ENCODE peak calls at places on chromosomes 12 and 14, in ten cellular contexts. One of them, this sample, is unnamed.

GRCh38 chr12:52036587-52037171 is 14.6 kb upstream of the NR4A1 start:
- DNase-seq in activated CD4-positive, alpha-beta T cell treated with anti-CD3 and anti-CD28 coated beads for 4 hours: peak
- DNase-seq in stimulated activated naive CD4-positive, alpha-beta T cell: peak
- DNase-seq in astrocyte of the spinal cord: peak
- DNase-seq in left ventricle myocardium inferior: peak
- DNase-seq in RKO: peak
- DNase-seq in stimulated activated CD4-positive, alpha-beta T cell treated with anti-CD3 and anti-CD28 coated beads, Interleukin-2, amount 100 ng/mL, for 48 hours: peak
- DNase-seq in OCI-M1: peak
- DNase-seq in HEK293T: peak
- DNase-seq in GDM1: no peak
- DNase-seq in this sample: peak

GRCh38 chr14:24422261-24422660 is 7.2 kb downstream of the CBLN3 start:
- DNase-seq in stimulated activated CD4-positive, alpha-beta T cell treated with anti-CD3 and anti-CD28 coated beads, Interleukin-2, amount 100 ng/mL, for 48 hours: no peak
- DNase-seq in RKO: no peak
- DNase-seq in activated CD4-positive, alpha-beta T cell treated with anti-CD3 and anti-CD28 coated beads for 4 hours: no peak
- DNase-seq in OCI-M1: peak
- DNase-seq in stimulated activated naive CD4-positive, alpha-beta T cell: no peak
- DNase-seq in left ventricle myocardium inferior: no peak
- DNase-seq in HEK293T: no peak
- DNase-seq in astrocyte of the spinal cord: no peak
- DNase-seq in GDM1: peak
- DNase-seq in this sample: no peak

GRCh38 chr14:95352481-95352880 is 32.8 kb upstream of the CLMN start:
- DNase-seq in HEK293T: no peak
- DNase-seq in stimulated activated naive CD4-positive, alpha-beta T cell: no peak
- DNase-seq in OCI-M1: no peak
- DNase-seq in GDM1: no peak
- DNase-seq in astrocyte of the spinal cord: no peak
- DNase-seq in left ventricle myocardium inferior: no peak
- DNase-seq in stimulated activated CD4-positive, alpha-beta T cell treated with anti-CD3 and anti-CD28 coated beads, Interleukin-2, amount 100 ng/mL, for 48 hours: no peak
- DNase-seq in RKO: no peak
- DNase-seq in activated CD4-positive, alpha-beta T cell treated with anti-CD3 and anti-CD28 coated beads for 4 hours: no peak
- DNase-seq in this sample: no peak

GRCh38 chr12:129934977-129935376 is 31.2 kb upstream of the TMEM132D start:
- DNase-seq in RKO: no peak
- DNase-seq in stimulated activated naive CD4-positive, alpha-beta T cell: no peak
- DNase-seq in HEK293T: no peak
- DNase-seq in left ventricle myocardium inferior: no peak
- DNase-seq in astrocyte of the spinal cord: no peak
- DNase-seq in stimulated activated CD4-positive, alpha-beta T cell treated with anti-CD3 and anti-CD28 coated beads, Interleukin-2, amount 100 ng/mL, for 48 hours: no peak
- DNase-seq in GDM1: no peak
- DNase-seq in OCI-M1: no peak
- DNase-seq in activated CD4-positive, alpha-beta T cell treated with anti-CD3 and anti-CD28 coated beads for 4 hours: no peak
- DNase-seq in this sample: no peak

GRCh38 chr12:118060301-118061010 is 523 bp downstream of the WSB2 start:
- DNase-seq in GDM1: no peak
- DNase-seq in activated CD4-positive, alpha-beta T cell treated with anti-CD3 and anti-CD28 coated beads for 4 hours: peak
- DNase-seq in astrocyte of the spinal cord: peak
- DNase-seq in OCI-M1: peak
- DNase-seq in HEK293T: peak
- DNase-seq in left ventricle myocardium inferior: peak
- DNase-seq in stimulated activated CD4-positive, alpha-beta T cell treated with anti-CD3 and anti-CD28 coated beads, Interleukin-2, amount 100 ng/mL, for 48 hours: peak
- DNase-seq in stimulated activated naive CD4-positive, alpha-beta T cell: peak
- DNase-seq in RKO: peak
- DNase-seq in this sample: peak

GRCh38 chr12:18570543-18570942 is 167.3 kb downstream of the PLCZ1 start:
- DNase-seq in OCI-M1: peak
- DNase-seq in left ventricle myocardium inferior: no peak
- DNase-seq in activated CD4-positive, alpha-beta T cell treated with anti-CD3 and anti-CD28 coated beads for 4 hours: no peak
- DNase-seq in stimulated activated naive CD4-positive, alpha-beta T cell: no peak
- DNase-seq in stimulated activated CD4-positive, alpha-beta T cell treated with anti-CD3 and anti-CD28 coated beads, Interleukin-2, amount 100 ng/mL, for 48 hours: no peak
- DNase-seq in HEK293T: no peak
- DNase-seq in RKO: no peak
- DNase-seq in astrocyte of the spinal cord: no peak
- DNase-seq in GDM1: no peak
- DNase-seq in this sample: no peak

GRCh38 chr14:80237142-80237541 is 25.8 kb upstream of the DIO2 start:
- DNase-seq in OCI-M1: no peak
- DNase-seq in HEK293T: no peak
- DNase-seq in RKO: no peak
- DNase-seq in stimulated activated CD4-positive, alpha-beta T cell treated with anti-CD3 and anti-CD28 coated beads, Interleukin-2, amount 100 ng/mL, for 48 hours: no peak
- DNase-seq in activated CD4-positive, alpha-beta T cell treated with anti-CD3 and anti-CD28 coated beads for 4 hours: no peak
- DNase-seq in astrocyte of the spinal cord: no peak
- DNase-seq in left ventricle myocardium inferior: no peak
- DNase-seq in GDM1: no peak
- DNase-seq in stimulated activated naive CD4-positive, alpha-beta T cell: no peak
- DNase-seq in this sample: no peak

GRCh38 chr12:95790025-95790911 is at the start of gene NTN4:
- DNase-seq in RKO: peak
- DNase-seq in stimulated activated naive CD4-positive, alpha-beta T cell: no peak
- DNase-seq in astrocyte of the spinal cord: peak
- DNase-seq in OCI-M1: no peak
- DNase-seq in stimulated activated CD4-positive, alpha-beta T cell treated with anti-CD3 and anti-CD28 coated beads, Interleukin-2, amount 100 ng/mL, for 48 hours: no peak
- DNase-seq in HEK293T: peak
- DNase-seq in activated CD4-positive, alpha-beta T cell treated with anti-CD3 and anti-CD28 coated beads for 4 hours: no peak
- DNase-seq in GDM1: no peak
- DNase-seq in left ventricle myocardium inferior: peak
- DNase-seq in this sample: peak

GRCh38 chr12:107133462-107133861 is 40.1 kb upstream of the CRY1 start:
- DNase-seq in astrocyte of the spinal cord: no peak
- DNase-seq in RKO: no peak
- DNase-seq in stimulated activated naive CD4-positive, alpha-beta T cell: no peak
- DNase-seq in HEK293T: no peak
- DNase-seq in stimulated activated CD4-positive, alpha-beta T cell treated with anti-CD3 and anti-CD28 coated beads, Interleukin-2, amount 100 ng/mL, for 48 hours: no peak
- DNase-seq in GDM1: no peak
- DNase-seq in left ventricle myocardium inferior: no peak
- DNase-seq in OCI-M1: no peak
- DNase-seq in activated CD4-positive, alpha-beta T cell treated with anti-CD3 and anti-CD28 coated beads for 4 hours: no peak
- DNase-seq in this sample: no peak

GRCh38 chr12:104022816-104023215 is 27.2 kb downstream of the GLT8D2 start:
- DNase-seq in astrocyte of the spinal cord: no peak
- DNase-seq in RKO: no peak
- DNase-seq in activated CD4-positive, alpha-beta T cell treated with anti-CD3 and anti-CD28 coated beads for 4 hours: no peak
- DNase-seq in stimulated activated CD4-positive, alpha-beta T cell treated with anti-CD3 and anti-CD28 coated beads, Interleukin-2, amount 100 ng/mL, for 48 hours: no peak
- DNase-seq in OCI-M1: no peak
- DNase-seq in GDM1: no peak
- DNase-seq in HEK293T: no peak
- DNase-seq in left ventricle myocardium inferior: no peak
- DNase-seq in stimulated activated naive CD4-positive, alpha-beta T cell: no peak
- DNase-seq in this sample: no peak

GRCh38 chr14:52399886-52400599 is 85.9 kb downstream of the PTGER2 start:
- DNase-seq in astrocyte of the spinal cord: peak
- DNase-seq in HEK293T: peak
- DNase-seq in activated CD4-positive, alpha-beta T cell treated with anti-CD3 and anti-CD28 coated beads for 4 hours: no peak
- DNase-seq in stimulated activated CD4-positive, alpha-beta T cell treated with anti-CD3 and anti-CD28 coated beads, Interleukin-2, amount 100 ng/mL, for 48 hours: no peak
- DNase-seq in RKO: peak
- DNase-seq in stimulated activated naive CD4-positive, alpha-beta T cell: no peak
- DNase-seq in left ventricle myocardium inferior: no peak
- DNase-seq in OCI-M1: no peak
- DNase-seq in GDM1: no peak
- DNase-seq in this sample: peak

GRCh38 chr14:60249321-60250251 is 565 bp downstream of the PPM1A start:
- DNase-seq in RKO: peak
- DNase-seq in stimulated activated naive CD4-positive, alpha-beta T cell: peak
- DNase-seq in stimulated activated CD4-positive, alpha-beta T cell treated with anti-CD3 and anti-CD28 coated beads, Interleukin-2, amount 100 ng/mL, for 48 hours: peak
- DNase-seq in left ventricle myocardium inferior: peak
- DNase-seq in HEK293T: peak
- DNase-seq in activated CD4-positive, alpha-beta T cell treated with anti-CD3 and anti-CD28 coated beads for 4 hours: peak
- DNase-seq in astrocyte of the spinal cord: peak
- DNase-seq in GDM1: peak
- DNase-seq in OCI-M1: peak
- DNase-seq in this sample: peak

GRCh38 chr14:52015411-52016030 is 26.2 kb downstream of the RTRAF start:
- DNase-seq in stimulated activated CD4-positive, alpha-beta T cell treated with anti-CD3 and anti-CD28 coated beads, Interleukin-2, amount 100 ng/mL, for 48 hours: no peak
- DNase-seq in OCI-M1: peak
- DNase-seq in left ventricle myocardium inferior: no peak
- DNase-seq in RKO: peak
- DNase-seq in activated CD4-positive, alpha-beta T cell treated with anti-CD3 and anti-CD28 coated beads for 4 hours: no peak
- DNase-seq in astrocyte of the spinal cord: peak
- DNase-seq in stimulated activated naive CD4-positive, alpha-beta T cell: no peak
- DNase-seq in HEK293T: peak
- DNase-seq in GDM1: no peak
- DNase-seq in this sample: peak

GRCh38 chr12:46675736-46676135 is 150.1 kb downstream of the SLC38A4 start:
- DNase-seq in RKO: peak
- DNase-seq in OCI-M1: peak
- DNase-seq in stimulated activated naive CD4-positive, alpha-beta T cell: no peak
- DNase-seq in astrocyte of the spinal cord: peak
- DNase-seq in left ventricle myocardium inferior: no peak
- DNase-seq in GDM1: no peak
- DNase-seq in stimulated activated CD4-positive, alpha-beta T cell treated with anti-CD3 and anti-CD28 coated beads, Interleukin-2, amount 100 ng/mL, for 48 hours: no peak
- DNase-seq in HEK293T: peak
- DNase-seq in activated CD4-positive, alpha-beta T cell treated with anti-CD3 and anti-CD28 coated beads for 4 hours: peak
- DNase-seq in this sample: no peak

GRCh38 chr14:75523771-75524171 is 1.5 kb downstream of the BATF start:
- DNase-seq in stimulated activated CD4-positive, alpha-beta T cell treated with anti-CD3 and anti-CD28 coated beads, Interleukin-2, amount 100 ng/mL, for 48 hours: no peak
- DNase-seq in OCI-M1: no peak
- DNase-seq in RKO: no peak
- DNase-seq in astrocyte of the spinal cord: no peak
- DNase-seq in left ventricle myocardium inferior: no peak
- DNase-seq in activated CD4-positive, alpha-beta T cell treated with anti-CD3 and anti-CD28 coated beads for 4 hours: peak
- DNase-seq in GDM1: no peak
- DNase-seq in HEK293T: no peak
- DNase-seq in stimulated activated naive CD4-positive, alpha-beta T cell: no peak
- DNase-seq in this sample: no peak

GRCh38 chr12:120858306-120859088 is 45.7 kb downstream of the SPPL3 start:
- DNase-seq in astrocyte of the spinal cord: no peak
- DNase-seq in OCI-M1: no peak
- DNase-seq in left ventricle myocardium inferior: no peak
- DNase-seq in HEK293T: no peak
- DNase-seq in stimulated activated CD4-positive, alpha-beta T cell treated with anti-CD3 and anti-CD28 coated beads, Interleukin-2, amount 100 ng/mL, for 48 hours: no peak
- DNase-seq in GDM1: no peak
- DNase-seq in stimulated activated naive CD4-positive, alpha-beta T cell: no peak
- DNase-seq in RKO: no peak
- DNase-seq in activated CD4-positive, alpha-beta T cell treated with anti-CD3 and anti-CD28 coated beads for 4 hours: no peak
- DNase-seq in this sample: no peak

GRCh38 chr12:89373772-89374572 is 21.7 kb upstream of the DUSP6 start:
- DNase-seq in HEK293T: no peak
- DNase-seq in left ventricle myocardium inferior: no peak
- DNase-seq in GDM1: no peak
- DNase-seq in stimulated activated CD4-positive, alpha-beta T cell treated with anti-CD3 and anti-CD28 coated beads, Interleukin-2, amount 100 ng/mL, for 48 hours: no peak
- DNase-seq in stimulated activated naive CD4-positive, alpha-beta T cell: no peak
- DNase-seq in activated CD4-positive, alpha-beta T cell treated with anti-CD3 and anti-CD28 coated beads for 4 hours: no peak
- DNase-seq in OCI-M1: no peak
- DNase-seq in RKO: no peak
- DNase-seq in astrocyte of the spinal cord: peak
- DNase-seq in this sample: no peak

This sample was measured in T47D.